ENCODE peak calls at places on chromosomes 3 and 15, in nine cellular contexts. K is neural crest cell, D is PC-9, Y is kidney epithelial cell, L is colonic mucosa, C is tibial nerve, Z is cardiac fibroblast, O is progenitor cell of endocrine pancreas, P is astrocyte of the spinal cord. G is an unnamed sample.

GRCh38 chr3:169627073-169627472 is 36.4 kb downstream of the MECOM start:
- DNase-seq in C (no peak), D (no peak), Y (no peak), P (no peak), K (no peak), Z (no peak), O (no peak), L (no peak), G (no peak)

GRCh38 chr15:40277472-40277871 is 5.4 kb downstream of the ANKRD63 start:
- DNase-seq in Y (no peak), C (no peak), L (no peak), K (no peak), P (no peak), D (no peak), O (no peak), Z (no peak), G (no peak)

GRCh38 chr3:179186426-179186825 is 38.3 kb downstream of the PIK3CA start:
- DNase-seq in C (no peak), O (no peak), L (no peak), D (no peak), P (no peak), Y (no peak), K (no peak), Z (peak; percentile 17), G (no peak)

GRCh38 chr3:16102905-16103364 is 71.5 kb upstream of the GALNT15 start:
- DNase-seq in O (no peak), P (peak; percentile 90), L (no peak), Y (no peak), D (no peak), Z (peak; percentile 77), K (no peak), C (no peak), G (no peak)

GRCh38 chr3:35183915-35184675 is 455.2 kb upstream of the ARPP21 start:
- DNase-seq in L (no peak), C (no peak), P (peak; percentile 76), O (no peak), K (no peak), Z (peak; percentile 45), D (no peak), Y (no peak), G (no peak)

GRCh38 chr15:75198560-75199346 is 2.9 kb upstream of the C15orf39 start:
- DNase-seq in P (peak; percentile 31), C (no peak), Z (peak; percentile 35), K (no peak), D (peak; percentile 61), L (no peak), O (no peak), Y (no peak), G (no peak)

GRCh38 chr15:74311734-74312444 is 55.6 kb downstream of the CYP11A1 start:
- DNase-seq in Z (peak; percentile 57), C (no peak), P (no peak), D (no peak), L (no peak), Y (no peak), K (peak; percentile 46), O (no peak), G (no peak)

GRCh38 chr3:55476515-55476914 is 10.6 kb downstream of the WNT5A start:
- DNase-seq in P (peak; percentile 94), Y (no peak), Z (peak; percentile 93), L (no peak), K (no peak), C (no peak), O (no peak), D (no peak), G (no peak)

GRCh38 chr3:40876019-40876418 is 323.3 kb upstream of the CTNNB1 start:
- DNase-seq in Z (peak; percentile 9), K (no peak), P (no peak), O (no peak), Y (no peak), D (no peak), C (no peak), L (no peak), G (no peak)

GRCh38 chr3:127352612-127353011 is 64.8 kb upstream of the PRR20G start:
- DNase-seq in L (no peak), Y (no peak), K (no peak), Z (no peak), O (no peak), C (no peak), D (no peak), P (no peak), G (no peak)

GRCh38 chr3:5014431-5014830 is 35.2 kb downstream of the BHLHE40 start:
- DNase-seq in L (no peak), Y (no peak), Z (peak; percentile 28), P (peak; percentile 85), O (no peak), C (no peak), K (no peak), D (no peak), G (no peak)

GRCh38 chr3:134463676-134464611 is 21.8 kb downstream of the ANAPC13 start:
- DNase-seq in O (peak; percentile 11), Z (peak; percentile 95), Y (peak; percentile 65), D (no peak), P (peak; percentile 99), C (peak; percentile 78), L (peak; percentile 28), K (no peak), G (no peak)

GRCh38 chr3:168426196-168426595 is 330.5 kb upstream of the GOLIM4 start:
- DNase-seq in Y (no peak), K (no peak), P (peak; percentile 23), D (peak; percentile 61), O (no peak), Z (peak; percentile 42), C (no peak), L (no peak), G (no peak)

GRCh38 chr3:127226946-127227842 is 34.3 kb downstream of the PRR23E start:
- DNase-seq in D (no peak), P (no peak), Z (no peak), K (peak; percentile 31), Y (no peak), C (no peak), O (no peak), L (no peak), G (no peak)

GRCh38 chr3:24389108-24390090 is 105.3 kb downstream of the THRB start:
- DNase-seq in Z (no peak), O (no peak), P (no peak), C (no peak), Y (no peak), K (no peak), L (no peak), D (peak; percentile 43), G (no peak)

GRCh38 chr3:175413926-175414325 is 554.8 kb downstream of the NAALADL2 start:
- DNase-seq in Z (no peak), P (peak; percentile 30), D (no peak), K (no peak), L (no peak), C (no peak), O (no peak), Y (no peak), G (no peak)

GRCh38 chr3:179613807-179614206 is 9.2 kb downstream of the NDUFB5 start:
- DNase-seq in O (no peak), P (peak; percentile 37), Y (no peak), C (no peak), D (no peak), K (no peak), Z (peak; percentile 34), L (no peak), G (no peak)

GRCh38 chr3:41679412-41679811 is 282.5 kb downstream of the ULK4 start:
- DNase-seq in P (no peak), K (no peak), Z (no peak), D (no peak), Y (no peak), O (no peak), L (no peak), C (no peak), G (no peak)

GRCh38 chr3:107431298-107432012 is 54.2 kb downstream of the CCDC54 start:
- DNase-seq in P (peak; percentile 67), O (peak; percentile 52), D (peak; percentile 76), Y (no peak), C (peak; percentile 68), K (peak; percentile 56), L (peak; percentile 76), Z (peak; percentile 70), G (no peak)

GRCh38 chr3:152646004-152646403 is 188.9 kb upstream of the P2RY1 start:
- DNase-seq in Y (no peak), Z (no peak), P (no peak), C (no peak), L (no peak), O (no peak), K (no peak), D (no peak), G (no peak)

GRCh38 chr15:33215941-33216872 is 21.7 kb upstream of the FMN1 start:
- DNase-seq in O (no peak), D (peak; percentile 42), K (no peak), Y (no peak), P (no peak), C (no peak), Z (peak; percentile 53), L (no peak), G (no peak)
- TF ChIP-seq CTCF in O (peak; percentile 59), D (peak; percentile 58), K (peak; percentile 66), Y (peak; percentile 76), P (peak; percentile 67), C (no peak), Z (peak; percentile 76), L (peak; percentile 36), G (peak; percentile 69)

GRCh38 chr3:38843898-38844297 is 27.9 kb upstream of the SCN10A start:
- DNase-seq in L (no peak), Z (peak; percentile 81), O (no peak), K (no peak), Y (no peak), D (no peak), P (peak; percentile 68), C (no peak), G (no peak)
- TF ChIP-seq CTCF in L (no peak), Z (peak; percentile 64), O (peak; percentile 54), K (peak; percentile 42), Y (peak; percentile 40), D (no peak), P (peak; percentile 57), C (peak; percentile 26), G (peak; percentile 42)

DNA sequence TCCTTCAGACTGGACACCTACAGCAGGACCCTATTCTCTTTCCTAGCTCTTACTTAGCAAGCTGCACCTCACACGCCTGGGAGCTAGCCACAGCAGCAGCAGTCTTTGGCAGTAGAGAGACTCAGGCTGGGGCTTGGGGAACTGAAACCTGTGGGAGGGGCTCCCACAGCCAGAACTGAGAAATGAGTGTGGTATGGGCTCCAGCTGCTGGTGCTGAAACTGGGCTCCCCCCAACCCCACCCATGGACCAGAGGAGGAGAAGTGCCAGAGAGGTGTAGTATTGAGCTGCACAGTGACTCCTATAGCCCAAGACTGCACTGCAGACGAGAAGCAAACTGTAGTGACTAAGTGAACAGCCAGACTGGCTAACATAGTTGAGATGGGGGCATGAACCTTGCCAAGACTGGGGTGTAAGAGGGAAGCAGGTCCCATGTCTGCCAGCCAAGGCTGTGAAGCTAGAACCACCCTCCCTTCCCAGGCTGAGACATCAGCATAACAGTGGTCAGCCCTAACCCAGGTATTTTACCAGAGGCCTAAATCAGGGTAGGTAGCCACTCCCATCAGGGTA is 62.5 kb downstream of the MYO5A start:
- DNase-seq in O (no peak), Z (no peak), L (peak; percentile 38), K (no peak), D (no peak), Y (no peak), C (peak; percentile 32), P (no peak), G (no peak)
- TF ChIP-seq CTCF in O (no peak), Z (no peak), L (no peak), K (no peak), D (no peak), Y (no peak), C (no peak), P (no peak), G (no peak)

DNA sequence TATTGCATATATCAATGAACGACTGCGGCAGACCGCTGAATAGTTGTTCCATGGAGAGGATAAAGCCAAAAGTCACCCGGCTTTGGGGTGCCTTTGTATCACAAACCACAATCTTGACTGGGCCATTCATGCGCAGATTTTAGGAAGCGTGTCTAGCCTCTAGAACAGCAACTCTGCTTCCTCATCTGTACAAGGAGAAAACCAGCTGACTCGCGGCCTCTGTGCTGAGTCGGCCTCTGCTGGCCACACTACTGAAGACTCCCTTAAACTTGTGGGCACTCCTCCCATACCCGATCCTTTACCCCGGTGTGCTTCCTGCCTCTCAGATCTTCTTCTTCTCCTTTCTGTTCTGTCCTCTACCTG is 872 bp downstream of the DLEC1 start:
- DNase-seq in Y (no peak), D (no peak), P (peak; percentile 52), L (peak; percentile 73), O (no peak), C (peak; percentile 56), K (no peak), Z (peak; percentile 61), G (no peak)
- TF ChIP-seq CTCF in Y (peak; percentile 20), D (no peak), P (peak; percentile 35), L (no peak), O (no peak), C (peak; percentile 65), K (no peak), Z (peak; percentile 23), G (no peak)